ENCODE peak calls at places on chromosomes 2 and 18, in five cellular contexts. G is activated CD4-positive, alpha-beta T cell treated with anti-CD3 and anti-CD28 coated beads for 4 hours; D is AG08396; C is COR-L47; M is Calu3. X is an unnamed sample.

GRCh38 chr2:66714651-66715050 is 279.7 kb downstream of the MEIS1 start:
- DNase-seq in G (no peak), D (no peak), C (no peak), M (no peak), X (no peak)

GRCh38 chr2:74498500-74499268 is 719 bp downstream of the LBX2 start:
- DNase-seq in G (no peak), D (peak; percentile 54), C (no peak), M (no peak), X (no peak)

GRCh38 chr2:45119855-45120254 is 110.6 kb upstream of the SIX2 start:
- DNase-seq in G (no peak), D (peak; percentile 42), C (no peak), M (peak; percentile 46), X (no peak)

GRCh38 chr2:869894-870293 is 80.8 kb upstream of the SNTG2 start:
- DNase-seq in G (no peak), D (no peak), C (no peak), M (no peak), X (no peak)

GRCh38 chr2:133591164-133591563 is 22.9 kb upstream of the NCKAP5 start:
- DNase-seq in G (no peak), D (peak; percentile 26), C (no peak), M (no peak), X (no peak)

GRCh38 chr2:72937356-72937669 is 20.0 kb downstream of the EMX1 start:
- DNase-seq in G (no peak), D (no peak), C (no peak), M (no peak), X (no peak)

GRCh38 chr2:158269143-158269542 is 167.5 kb downstream of the UPP2 start:
- DNase-seq in G (no peak), D (no peak), C (peak; percentile 86), M (no peak), X (no peak)

GRCh38 chr18:48418000-48418399 is 8.8 kb upstream of the ZBTB7C start:
- DNase-seq in G (no peak), D (no peak), C (no peak), M (no peak), X (no peak)

GRCh38 chr2:39725401-39725800 is 53.7 kb downstream of the THUMPD2 start:
- DNase-seq in G (no peak), D (no peak), C (no peak), M (no peak), X (no peak)

GRCh38 chr2:38376346-38376682 is 759 bp downstream of the ATL2 start:
- DNase-seq in G (peak; percentile 43), D (peak; percentile 70), C (peak; percentile 52), M (no peak), X (peak; percentile 43)

GRCh38 chr2:128469203-128469602 is 150.5 kb upstream of the HS6ST1 start:
- DNase-seq in G (no peak), D (no peak), C (no peak), M (no peak), X (no peak)

GRCh38 chr2:186588940-186589732 is 720 bp upstream of the ITGAV start:
- DNase-seq in G (no peak), D (no peak), C (no peak), M (no peak), X (no peak)

GRCh38 chr2:54042908-54043620 is 72.3 kb upstream of the PSME4 start:
- DNase-seq in G (no peak), D (no peak), C (no peak), M (no peak), X (no peak)

GRCh38 chr2:37786153-37786809 is 114.8 kb upstream of the CDC42EP3 start:
- DNase-seq in G (no peak), D (no peak), C (no peak), M (no peak), X (no peak)

GRCh38 chr2:196131384-196131861 is 40.0 kb downstream of the STK17B start:
- DNase-seq in G (peak; percentile 75), D (no peak), C (no peak), M (peak; percentile 19), X (peak; percentile 38)

GRCh38 chr2:230908094-230908594 is 16.9 kb downstream of the GPR55 start:
- DNase-seq in G (no peak), D (no peak), C (no peak), M (no peak), X (no peak)

GRCh38 chr2:240392084-240392947 is 43.1 kb upstream of the GPC1 start:
- DNase-seq in G (no peak), D (no peak), C (no peak), M (no peak), X (no peak)

GRCh38 chr2:73717251-73717606 is 19.9 kb downstream of the TPRKB start:
- DNase-seq in G (no peak), D (no peak), C (no peak), M (no peak), X (no peak)

GRCh38 chr2:52594036-52594435 is 1173.6 kb upstream of the CHAC2 start:
- DNase-seq in G (no peak), D (no peak), C (no peak), M (no peak), X (no peak)

GRCh38 chr2:176562359-176563043 is 293.3 kb downstream of the MTX2 start:
- DNase-seq in G (no peak), D (no peak), C (no peak), M (peak; percentile 49), X (no peak)

GRCh38 chr2:1886405-1886992 is 142.2 kb upstream of the PXDN start:
- DNase-seq in G (peak; percentile 22), D (peak; percentile 79), C (no peak), M (peak; percentile 4), X (peak; percentile 17)

GRCh38 chr2:43100883-43101662 is 125.3 kb downstream of the ZFP36L2 start:
- DNase-seq in G (no peak), D (peak; percentile 77), C (no peak), M (peak; percentile 49), X (no peak)

GRCh38 chr2:240499309-240500301 is 58.2 kb downstream of the ANKMY1 start:
- DNase-seq in G (no peak), D (peak; percentile 3), C (no peak), M (no peak), X (no peak)

GRCh38 chr18:6219116-6219717 is 195.5 kb downstream of the L3MBTL4 start:
- DNase-seq in G (no peak), D (peak; percentile 69), C (peak; percentile 26), M (no peak), X (no peak)

GRCh38 chr2:168056242-168056641 is 191.2 kb downstream of the STK39 start:
- DNase-seq in G (no peak), D (no peak), C (no peak), M (no peak), X (no peak)

GRCh38 chr18:51522821-51523220 is 325.3 kb upstream of the MEX3C start:
- DNase-seq in G (no peak), D (no peak), C (no peak), M (no peak), X (no peak)

X was measured in stimulated activated naive CD4-positive, alpha-beta T cell treated with Interleukin-2 at 50 U/mL for 16 hours.